ENCODE peak calls at places on chromosome 16, in seven cellular contexts. One of them, this sample, is unnamed.

GRCh38 chr16:77190190-77190477 is 856 bp upstream of the MON1B start:
- DNase-seq in nucleus accumbens: no peak
- DNase-seq in uterus: no peak
- DNase-seq in dorsolateral prefrontal cortex: no peak
- DNase-seq in NCI-H1436: no peak
- DNase-seq in RWPE1: no peak
- DNase-seq in stimulated activated CD4-positive, alpha-beta T cell treated with anti-CD3 and anti-CD28 coated beads, TNF-alpha, amount 100 ng/mL, for 1 hour: no peak
- DNase-seq in this sample: no peak

GRCh38 chr16:78310990-78311561 is 211.6 kb downstream of the WWOX start:
- DNase-seq in NCI-H1436: no peak
- DNase-seq in nucleus accumbens: no peak
- DNase-seq in stimulated activated CD4-positive, alpha-beta T cell treated with anti-CD3 and anti-CD28 coated beads, TNF-alpha, amount 100 ng/mL, for 1 hour: no peak
- DNase-seq in dorsolateral prefrontal cortex: no peak
- DNase-seq in uterus: no peak
- DNase-seq in RWPE1: no peak
- DNase-seq in this sample: no peak

GRCh38 chr16:29117631-29118030 is 132.8 kb downstream of the LAT start:
- DNase-seq in NCI-H1436: no peak
- DNase-seq in RWPE1: no peak
- DNase-seq in nucleus accumbens: no peak
- DNase-seq in stimulated activated CD4-positive, alpha-beta T cell treated with anti-CD3 and anti-CD28 coated beads, TNF-alpha, amount 100 ng/mL, for 1 hour: no peak
- DNase-seq in uterus: no peak
- DNase-seq in dorsolateral prefrontal cortex: no peak
- DNase-seq in this sample: no peak

GRCh38 chr16:48608871-48609452 is 1.0 kb downstream of the N4BP1 start:
- DNase-seq in stimulated activated CD4-positive, alpha-beta T cell treated with anti-CD3 and anti-CD28 coated beads, TNF-alpha, amount 100 ng/mL, for 1 hour: no peak
- DNase-seq in nucleus accumbens: no peak
- DNase-seq in NCI-H1436: no peak
- DNase-seq in uterus: peak; percentile 26
- DNase-seq in dorsolateral prefrontal cortex: no peak
- DNase-seq in RWPE1: no peak
- DNase-seq in this sample: no peak

GRCh38 chr16:86834451-86835035 is 256.2 kb downstream of the FOXL1 start:
- DNase-seq in uterus: no peak
- DNase-seq in dorsolateral prefrontal cortex: no peak
- DNase-seq in NCI-H1436: no peak
- DNase-seq in RWPE1: no peak
- DNase-seq in stimulated activated CD4-positive, alpha-beta T cell treated with anti-CD3 and anti-CD28 coated beads, TNF-alpha, amount 100 ng/mL, for 1 hour: no peak
- DNase-seq in nucleus accumbens: no peak
- DNase-seq in this sample: peak; percentile 48

GRCh38 chr16:1981398-1981836 is at the start of gene NOXO1:
- DNase-seq in RWPE1: no peak
- DNase-seq in NCI-H1436: no peak
- DNase-seq in dorsolateral prefrontal cortex: no peak
- DNase-seq in nucleus accumbens: no peak
- DNase-seq in stimulated activated CD4-positive, alpha-beta T cell treated with anti-CD3 and anti-CD28 coated beads, TNF-alpha, amount 100 ng/mL, for 1 hour: no peak
- DNase-seq in uterus: no peak
- DNase-seq in this sample: no peak

GRCh38 chr16:87499189-87499486 is 6.3 kb upstream of the ZCCHC14 start:
- DNase-seq in RWPE1: no peak
- DNase-seq in NCI-H1436: no peak
- DNase-seq in stimulated activated CD4-positive, alpha-beta T cell treated with anti-CD3 and anti-CD28 coated beads, TNF-alpha, amount 100 ng/mL, for 1 hour: no peak
- DNase-seq in dorsolateral prefrontal cortex: no peak
- DNase-seq in nucleus accumbens: no peak
- DNase-seq in uterus: no peak
- DNase-seq in this sample: peak; percentile 54

GRCh38 chr16:49216593-49216992 is 65.0 kb downstream of the CBLN1 start:
- DNase-seq in NCI-H1436: no peak
- DNase-seq in RWPE1: no peak
- DNase-seq in dorsolateral prefrontal cortex: no peak
- DNase-seq in stimulated activated CD4-positive, alpha-beta T cell treated with anti-CD3 and anti-CD28 coated beads, TNF-alpha, amount 100 ng/mL, for 1 hour: no peak
- DNase-seq in uterus: no peak
- DNase-seq in nucleus accumbens: no peak
- DNase-seq in this sample: no peak

GRCh38 chr16:58499615-58500328 is at the start of gene NDRG4:
- DNase-seq in NCI-H1436: peak; percentile 94
- DNase-seq in dorsolateral prefrontal cortex: peak; percentile 95
- DNase-seq in RWPE1: peak; percentile 60
- DNase-seq in nucleus accumbens: peak; percentile 97
- DNase-seq in stimulated activated CD4-positive, alpha-beta T cell treated with anti-CD3 and anti-CD28 coated beads, TNF-alpha, amount 100 ng/mL, for 1 hour: no peak
- DNase-seq in uterus: no peak
- DNase-seq in this sample: peak; percentile 86

GRCh38 chr16:50448981-50449380 is 80.2 kb upstream of the BRD7 start:
- DNase-seq in uterus: no peak
- DNase-seq in NCI-H1436: no peak
- DNase-seq in dorsolateral prefrontal cortex: no peak
- DNase-seq in RWPE1: no peak
- DNase-seq in stimulated activated CD4-positive, alpha-beta T cell treated with anti-CD3 and anti-CD28 coated beads, TNF-alpha, amount 100 ng/mL, for 1 hour: no peak
- DNase-seq in nucleus accumbens: no peak
- DNase-seq in this sample: no peak

GRCh38 chr16:17744903-17745581 is 274.3 kb upstream of the XYLT1 start:
- DNase-seq in dorsolateral prefrontal cortex: no peak
- DNase-seq in NCI-H1436: no peak
- DNase-seq in nucleus accumbens: no peak
- DNase-seq in stimulated activated CD4-positive, alpha-beta T cell treated with anti-CD3 and anti-CD28 coated beads, TNF-alpha, amount 100 ng/mL, for 1 hour: no peak
- DNase-seq in RWPE1: no peak
- DNase-seq in uterus: peak; percentile 34
- DNase-seq in this sample: no peak

GRCh38 chr16:63806794-63807506 is 1314.9 kb downstream of the CDH11 start:
- DNase-seq in RWPE1: no peak
- DNase-seq in nucleus accumbens: no peak
- DNase-seq in dorsolateral prefrontal cortex: no peak
- DNase-seq in NCI-H1436: no peak
- DNase-seq in uterus: no peak
- DNase-seq in stimulated activated CD4-positive, alpha-beta T cell treated with anti-CD3 and anti-CD28 coated beads, TNF-alpha, amount 100 ng/mL, for 1 hour: no peak
- DNase-seq in this sample: no peak

GRCh38 chr16:86901483-86901882 is 323.1 kb downstream of the FOXL1 start:
- DNase-seq in NCI-H1436: no peak
- DNase-seq in RWPE1: peak; percentile 31
- DNase-seq in dorsolateral prefrontal cortex: peak; percentile 12
- DNase-seq in uterus: no peak
- DNase-seq in stimulated activated CD4-positive, alpha-beta T cell treated with anti-CD3 and anti-CD28 coated beads, TNF-alpha, amount 100 ng/mL, for 1 hour: no peak
- DNase-seq in nucleus accumbens: no peak
- DNase-seq in this sample: peak; percentile 56

GRCh38 chr16:89815639-89816348 is 653 bp downstream of the FANCA start:
- DNase-seq in RWPE1: peak; percentile 23
- DNase-seq in NCI-H1436: no peak
- DNase-seq in uterus: no peak
- DNase-seq in dorsolateral prefrontal cortex: no peak
- DNase-seq in stimulated activated CD4-positive, alpha-beta T cell treated with anti-CD3 and anti-CD28 coated beads, TNF-alpha, amount 100 ng/mL, for 1 hour: no peak
- DNase-seq in nucleus accumbens: no peak
- DNase-seq in this sample: no peak

GRCh38 chr16:86929149-86929871 is 351.0 kb downstream of the FOXL1 start:
- DNase-seq in dorsolateral prefrontal cortex: no peak
- DNase-seq in uterus: no peak
- DNase-seq in nucleus accumbens: no peak
- DNase-seq in RWPE1: peak; percentile 60
- DNase-seq in NCI-H1436: no peak
- DNase-seq in stimulated activated CD4-positive, alpha-beta T cell treated with anti-CD3 and anti-CD28 coated beads, TNF-alpha, amount 100 ng/mL, for 1 hour: no peak
- DNase-seq in this sample: no peak

GRCh38 chr16:11674818-11675560 is 6.7 kb downstream of the SNN start:
- DNase-seq in dorsolateral prefrontal cortex: no peak
- DNase-seq in RWPE1: peak; percentile 25
- DNase-seq in uterus: peak; percentile 31
- DNase-seq in NCI-H1436: no peak
- DNase-seq in nucleus accumbens: no peak
- DNase-seq in stimulated activated CD4-positive, alpha-beta T cell treated with anti-CD3 and anti-CD28 coated beads, TNF-alpha, amount 100 ng/mL, for 1 hour: no peak
- DNase-seq in this sample: no peak

GRCh38 chr16:71865173-71865863 is 18.7 kb downstream of the ZNF821 start:
- DNase-seq in dorsolateral prefrontal cortex: no peak
- DNase-seq in nucleus accumbens: no peak
- DNase-seq in RWPE1: no peak
- DNase-seq in uterus: no peak
- DNase-seq in NCI-H1436: no peak
- DNase-seq in stimulated activated CD4-positive, alpha-beta T cell treated with anti-CD3 and anti-CD28 coated beads, TNF-alpha, amount 100 ng/mL, for 1 hour: no peak
- DNase-seq in this sample: no peak

GRCh38 chr16:75208242-75208825 is 1.4 kb upstream of the CTRB2 start:
- DNase-seq in RWPE1: no peak
- DNase-seq in NCI-H1436: no peak
- DNase-seq in stimulated activated CD4-positive, alpha-beta T cell treated with anti-CD3 and anti-CD28 coated beads, TNF-alpha, amount 100 ng/mL, for 1 hour: no peak
- DNase-seq in nucleus accumbens: no peak
- DNase-seq in dorsolateral prefrontal cortex: no peak
- DNase-seq in uterus: no peak
- DNase-seq in this sample: no peak

GRCh38 chr16:88804552-88805339 is 1.2 kb downstream of the CDT1 start:
- DNase-seq in uterus: no peak
- DNase-seq in NCI-H1436: no peak
- DNase-seq in stimulated activated CD4-positive, alpha-beta T cell treated with anti-CD3 and anti-CD28 coated beads, TNF-alpha, amount 100 ng/mL, for 1 hour: no peak
- DNase-seq in dorsolateral prefrontal cortex: no peak
- DNase-seq in nucleus accumbens: no peak
- DNase-seq in RWPE1: peak; percentile 45
- DNase-seq in this sample: no peak

GRCh38 chr16:30997000-30997886 is 12.2 kb downstream of the HSD3B7 start:
- DNase-seq in uterus: peak; percentile 89
- DNase-seq in dorsolateral prefrontal cortex: no peak
- DNase-seq in RWPE1: peak; percentile 92
- DNase-seq in nucleus accumbens: no peak
- DNase-seq in stimulated activated CD4-positive, alpha-beta T cell treated with anti-CD3 and anti-CD28 coated beads, TNF-alpha, amount 100 ng/mL, for 1 hour: peak; percentile 57
- DNase-seq in NCI-H1436: peak; percentile 30
- DNase-seq in this sample: no peak